ENCODE peak calls at places on chromosomes 11 and 22, in five cellular contexts. One of them, this sample, is unnamed. For H3K9me3, the result is how much of the 10 kb centered on the place peaks cover.

GRCh38 chr11:35349897-35350296 is 69.5 kb downstream of the SLC1A2 start:
- DNase-seq in H1: no peak
- DNase-seq in vagina: no peak
- DNase-seq in neural progenitor cell: no peak
- DNase-seq in small intestine: no peak
- DNase-seq in this sample: no peak

GRCh38 chr11:72102162-72102561 is 935 bp downstream of the LAMTOR1 start:
- DNase-seq in neural progenitor cell: no peak
- DNase-seq in vagina: no peak
- DNase-seq in H1: no peak
- DNase-seq in small intestine: no peak
- DNase-seq in this sample: no peak

GRCh38 chr22:47195156-47195675 is 432.8 kb downstream of the TBC1D22A start:
- DNase-seq in vagina: peak
- DNase-seq in neural progenitor cell: no peak
- DNase-seq in H1: no peak
- DNase-seq in small intestine: no peak
- DNase-seq in this sample: no peak

GRCh38 chr22:29030618-29031235 is 30.9 kb downstream of the C22orf31 start:
- DNase-seq in vagina: no peak
- DNase-seq in H1: peak
- DNase-seq in neural progenitor cell: peak
- DNase-seq in small intestine: peak
- DNase-seq in this sample: no peak

GRCh38 chr11:95456704-95457491 is 225.9 kb upstream of the SESN3 start:
- DNase-seq in vagina: no peak
- DNase-seq in H1: no peak
- DNase-seq in neural progenitor cell: no peak
- DNase-seq in small intestine: no peak
- DNase-seq in this sample: no peak

GRCh38 chr22:38923463-38924196 is 33.8 kb upstream of the APOBEC3A start:
- DNase-seq in vagina: no peak
- DNase-seq in neural progenitor cell: peak
- DNase-seq in H1: no peak
- DNase-seq in small intestine: peak
- DNase-seq in this sample: peak

GRCh38 chr11:62567018-62567633 is 6.6 kb downstream of the EEF1G start:
- DNase-seq in neural progenitor cell: no peak
- DNase-seq in small intestine: no peak
- DNase-seq in H1: no peak
- DNase-seq in vagina: no peak
- DNase-seq in this sample: no peak

GRCh38 chr11:68396526-68396925 is 64.0 kb upstream of the PPP6R3 start:
- DNase-seq in vagina: no peak
- DNase-seq in H1: no peak
- DNase-seq in small intestine: no peak
- DNase-seq in neural progenitor cell: no peak
- DNase-seq in this sample: no peak

GRCh38 chr11:115682101-115682500 is 177.9 kb upstream of the CADM1 start:
- DNase-seq in small intestine: no peak
- DNase-seq in H1: no peak
- DNase-seq in neural progenitor cell: no peak
- DNase-seq in vagina: no peak
- DNase-seq in this sample: no peak

GRCh38 chr22:19891350-19892248 is 36.9 kb upstream of the GNB1L start:
- DNase-seq in small intestine: peak
- DNase-seq in neural progenitor cell: peak
- DNase-seq in H1: no peak
- DNase-seq in vagina: no peak
- DNase-seq in this sample: peak

GRCh38 chr11:17517186-17517585 is 27.0 kb downstream of the USH1C start:
- DNase-seq in small intestine: no peak
- DNase-seq in vagina: no peak
- DNase-seq in H1: no peak
- DNase-seq in neural progenitor cell: no peak
- DNase-seq in this sample: no peak

GRCh38 chr22:30868663-30869385 is 99.8 kb downstream of the MORC2 start:
- DNase-seq in H1: no peak
- DNase-seq in neural progenitor cell: no peak
- DNase-seq in vagina: no peak
- DNase-seq in small intestine: no peak
- DNase-seq in this sample: no peak

GRCh38 chr11:118152020-118152551 is 537 bp downstream of the SCN4B start:
- DNase-seq in neural progenitor cell: no peak
- DNase-seq in small intestine: no peak
- DNase-seq in vagina: no peak
- DNase-seq in H1: no peak
- DNase-seq in this sample: peak

GRCh38 chr11:69642913-69643632 is 2.1 kb downstream of the CCND1 start:
- DNase-seq in H1: peak
- DNase-seq in small intestine: peak
- DNase-seq in vagina: no peak
- DNase-seq in neural progenitor cell: peak
- DNase-seq in this sample: peak

GRCh38 chr11:116852261-116853125 is 15.1 kb upstream of the APOA1 start:
- DNase-seq in vagina: no peak
- DNase-seq in neural progenitor cell: no peak
- DNase-seq in small intestine: peak
- DNase-seq in H1: no peak
- DNase-seq in this sample: no peak

GRCh38 chr22:33332538-33332937 is 274.4 kb upstream of the SYN3 start:
- DNase-seq in vagina: no peak
- DNase-seq in small intestine: peak
- DNase-seq in neural progenitor cell: no peak
- DNase-seq in H1: no peak
- DNase-seq in this sample: no peak

GRCh38 chr11:128905345-128906184 is 14.4 kb downstream of the KCNJ5 start:
- DNase-seq in small intestine: peak
- DNase-seq in neural progenitor cell: peak
- DNase-seq in H1: peak
- DNase-seq in vagina: no peak
- DNase-seq in this sample: peak

GRCh38 chr11:69319255-69320106 is 25.5 kb downstream of the MYEOV start:
- DNase-seq in H1: no peak
- DNase-seq in small intestine: no peak
- DNase-seq in neural progenitor cell: no peak
- DNase-seq in vagina: no peak
- DNase-seq in this sample: no peak

GRCh38 chr11:93493252-93493897 is 49.8 kb downstream of the SMCO4 start:
- DNase-seq in neural progenitor cell: no peak
- DNase-seq in H1: no peak
- DNase-seq in small intestine: no peak
- DNase-seq in vagina: peak
- DNase-seq in this sample: no peak

GRCh38 chr22:42091446-42091764 is 833 bp upstream of the NDUFA6 start:
- DNase-seq in H1: no peak
- DNase-seq in small intestine: no peak
- DNase-seq in vagina: no peak
- DNase-seq in neural progenitor cell: no peak
- DNase-seq in this sample: no peak

GRCh38 chr22:29469755-29470154 is 10.3 kb upstream of the NEFH start:
- DNase-seq in neural progenitor cell: peak
- DNase-seq in vagina: no peak
- DNase-seq in small intestine: no peak
- DNase-seq in H1: no peak
- DNase-seq in this sample: no peak

GRCh38 chr11:20894296-20894695 is 224.9 kb downstream of the NELL1 start:
- DNase-seq in H1: no peak
- DNase-seq in vagina: no peak
- DNase-seq in small intestine: no peak
- DNase-seq in neural progenitor cell: no peak
- DNase-seq in this sample: peak

GRCh38 chr22:26196657-26197056 is 27.4 kb downstream of the SEZ6L start:
- DNase-seq in neural progenitor cell: no peak
- DNase-seq in vagina: peak
- DNase-seq in small intestine: no peak
- DNase-seq in H1: no peak
- DNase-seq in this sample: no peak
- H3K9me3 ChIP-seq in neural progenitor cell: under half
- H3K9me3 ChIP-seq in vagina: under half
- H3K9me3 ChIP-seq in small intestine: under half
- H3K9me3 ChIP-seq in H1: under half
- H3K9me3 ChIP-seq in this sample: under half

GRCh38 chr22:49541451-49542230 is 286.0 kb downstream of the BRD1 start:
- DNase-seq in H1: no peak
- DNase-seq in vagina: no peak
- DNase-seq in neural progenitor cell: no peak
- DNase-seq in small intestine: no peak
- DNase-seq in this sample: no peak
- H3K9me3 ChIP-seq in H1: under half
- H3K9me3 ChIP-seq in vagina: under half
- H3K9me3 ChIP-seq in neural progenitor cell: under half
- H3K9me3 ChIP-seq in small intestine: under half
- H3K9me3 ChIP-seq in this sample: under half

GRCh38 chr11:55342901-55343300 is at the start of gene OR4A16:
- DNase-seq in small intestine: no peak
- DNase-seq in H1: no peak
- DNase-seq in neural progenitor cell: no peak
- DNase-seq in vagina: no peak
- DNase-seq in this sample: no peak
- H3K9me3 ChIP-seq in small intestine: under half
- H3K9me3 ChIP-seq in H1: under half
- H3K9me3 ChIP-seq in neural progenitor cell: under half
- H3K9me3 ChIP-seq in vagina: under half
- H3K9me3 ChIP-seq in this sample: under half

GRCh38 chr11:125550780-125551179 is 18.5 kb upstream of the EI24 start:
- DNase-seq in vagina: no peak
- DNase-seq in neural progenitor cell: no peak
- DNase-seq in small intestine: no peak
- DNase-seq in H1: no peak
- DNase-seq in this sample: no peak

GRCh38 chr11:125552927-125553326 is 16.4 kb upstream of the EI24 start:
- DNase-seq in vagina: no peak
- DNase-seq in small intestine: no peak
- DNase-seq in neural progenitor cell: no peak
- DNase-seq in H1: no peak
- DNase-seq in this sample: no peak

GRCh38 chr11:125551835-125552342 is 17.4 kb upstream of the EI24 start:
- DNase-seq in neural progenitor cell: no peak
- DNase-seq in vagina: no peak
- DNase-seq in small intestine: no peak
- DNase-seq in H1: no peak
- DNase-seq in this sample: no peak

GRCh38 chr11:125554038-125554437 is 15.2 kb upstream of the EI24 start:
- DNase-seq in H1: no peak
- DNase-seq in small intestine: no peak
- DNase-seq in vagina: no peak
- DNase-seq in neural progenitor cell: no peak
- DNase-seq in this sample: no peak

DNA sequence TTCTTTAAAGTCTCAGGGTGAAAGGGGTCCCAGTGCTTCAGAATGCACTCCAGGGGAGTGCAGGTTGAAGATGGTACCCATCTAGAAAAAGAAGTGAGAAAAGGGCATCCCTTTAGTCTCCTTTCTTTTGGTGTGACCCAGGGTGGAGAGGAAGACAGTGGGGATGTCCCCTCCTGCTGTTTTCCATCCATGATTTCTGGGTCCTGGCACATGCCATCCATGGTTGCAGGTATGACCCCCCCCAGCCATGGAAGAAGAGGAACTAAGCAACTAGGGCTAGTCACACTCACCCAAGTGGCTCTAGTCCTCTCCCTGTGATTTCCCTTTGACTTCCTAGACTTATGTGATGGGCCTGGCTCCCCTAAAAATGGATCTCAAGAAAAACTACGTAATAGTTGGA is 15.9 kb upstream of the EI24 start:
- DNase-seq in neural progenitor cell: no peak
- DNase-seq in small intestine: no peak
- DNase-seq in H1: no peak
- DNase-seq in vagina: no peak
- DNase-seq in this sample: no peak
- H3K9me3 ChIP-seq in neural progenitor cell: under half
- H3K9me3 ChIP-seq in small intestine: under half
- H3K9me3 ChIP-seq in H1: under half
- H3K9me3 ChIP-seq in vagina: under half
- H3K9me3 ChIP-seq in this sample: under half

GRCh38 chr11:41878158-41878557 is 418.7 kb upstream of the LRRC4C start:
- DNase-seq in vagina: no peak
- DNase-seq in H1: no peak
- DNase-seq in small intestine: no peak
- DNase-seq in neural progenitor cell: no peak
- DNase-seq in this sample: no peak
- H3K9me3 ChIP-seq in vagina: under half
- H3K9me3 ChIP-seq in H1: under half
- H3K9me3 ChIP-seq in small intestine: under half
- H3K9me3 ChIP-seq in neural progenitor cell: under half
- H3K9me3 ChIP-seq in this sample: under half